ENCODE peak calls at places on chromosomes 11 and 22, in six cellular contexts. U is HCT116, L is prostate gland, T is transverse colon, G is spleen, P is sigmoid colon. M is an unnamed sample. For H3K9me3, the result is how much of the 10 kb centered on the place peaks cover.

GRCh38 chr11:109728056-109728455 is 306.1 kb downstream of the C11orf87 start:
- DNase-seq in U (peak), L (no peak), T (no peak), G (no peak), P (no peak), M (no peak)

GRCh38 chr11:65997286-65997685 is 4.7 kb downstream of the EIF1AD start:
- DNase-seq in U (no peak), L (no peak), T (no peak), G (no peak), P (no peak), M (no peak)

GRCh38 chr22:40036591-40037225 is 42.0 kb downstream of the FAM83F start:
- DNase-seq in U (peak), L (no peak), T (peak), G (peak), P (peak), M (no peak)

GRCh38 chr22:47000888-47001287 is 238.4 kb downstream of the TBC1D22A start:
- DNase-seq in U (no peak), L (no peak), T (no peak), G (no peak), P (no peak), M (no peak)

GRCh38 chr11:40542821-40543220 is 916.6 kb downstream of the LRRC4C start:
- DNase-seq in U (no peak), L (no peak), T (no peak), G (no peak), P (no peak), M (no peak)

GRCh38 chr22:44212936-44213335 is 32.2 kb downstream of the PARVG start:
- DNase-seq in U (no peak), L (no peak), T (no peak), G (no peak), P (no peak), M (no peak)

GRCh38 chr11:11400635-11401232 is 47.7 kb upstream of the CSNK2A3 start:
- DNase-seq in U (peak), L (no peak), T (no peak), G (no peak), P (no peak), M (no peak)

GRCh38 chr11:8070417-8071101 is 10.5 kb upstream of the TUB start:
- DNase-seq in U (peak), L (no peak), T (no peak), G (no peak), P (no peak), M (no peak)

GRCh38 chr11:65576867-65577755 is 1.3 kb downstream of the EHBP1L1 start:
- DNase-seq in U (no peak), L (no peak), T (peak), G (peak), P (peak), M (no peak)

GRCh38 chr11:394034-394857 is at the start of gene PKP3:
- DNase-seq in U (peak), L (peak), T (peak), G (no peak), P (no peak), M (no peak)

GRCh38 chr11:131671764-131672163 is 301.3 kb downstream of the NTM start:
- DNase-seq in U (no peak), L (no peak), T (no peak), G (no peak), P (peak), M (no peak)

GRCh38 chr11:75350743-75351540 is 519 bp downstream of the ARRB1 start:
- DNase-seq in U (no peak), L (peak), T (peak), G (peak), P (peak), M (no peak)

DNA sequence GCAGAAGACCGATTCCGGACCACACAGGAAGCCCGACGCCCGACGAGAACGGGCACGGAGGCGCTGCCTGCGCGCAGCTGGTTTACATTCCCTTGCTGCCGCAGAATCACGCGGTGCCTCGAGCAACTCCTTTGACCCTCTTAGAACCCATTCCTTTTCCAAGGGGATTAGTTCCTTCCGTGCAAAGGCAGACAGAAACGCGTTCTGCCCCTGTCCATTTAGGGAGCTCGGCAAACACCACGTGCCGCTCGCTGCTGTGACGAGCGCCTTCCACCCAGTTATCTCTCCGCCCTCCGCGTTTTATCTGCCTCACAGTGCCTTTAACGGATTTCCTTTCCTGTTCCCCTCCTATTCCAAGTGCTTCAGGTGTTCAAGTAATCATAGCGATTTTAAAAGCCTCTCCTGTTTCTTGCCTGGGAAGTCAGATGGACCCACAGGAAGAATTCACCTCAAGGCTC is 24.1 kb upstream of the MICAL3 start:
- DNase-seq in U (no peak), L (no peak), T (no peak), G (peak), P (peak), M (no peak)
- TF ChIP-seq POLR2AphosphoS5 in U (no peak), L (no peak), T (no peak), G (peak), P (no peak), M (no peak)

GRCh38 chr22:49392841-49393510 is 434.7 kb downstream of the BRD1 start:
- DNase-seq in U (no peak), L (no peak), T (no peak), G (no peak), P (peak), M (no peak)
- H3K9me3 ChIP-seq in U (under half), L (under half), T (under half), G (under half), P (under half), M (under half)

DNA sequence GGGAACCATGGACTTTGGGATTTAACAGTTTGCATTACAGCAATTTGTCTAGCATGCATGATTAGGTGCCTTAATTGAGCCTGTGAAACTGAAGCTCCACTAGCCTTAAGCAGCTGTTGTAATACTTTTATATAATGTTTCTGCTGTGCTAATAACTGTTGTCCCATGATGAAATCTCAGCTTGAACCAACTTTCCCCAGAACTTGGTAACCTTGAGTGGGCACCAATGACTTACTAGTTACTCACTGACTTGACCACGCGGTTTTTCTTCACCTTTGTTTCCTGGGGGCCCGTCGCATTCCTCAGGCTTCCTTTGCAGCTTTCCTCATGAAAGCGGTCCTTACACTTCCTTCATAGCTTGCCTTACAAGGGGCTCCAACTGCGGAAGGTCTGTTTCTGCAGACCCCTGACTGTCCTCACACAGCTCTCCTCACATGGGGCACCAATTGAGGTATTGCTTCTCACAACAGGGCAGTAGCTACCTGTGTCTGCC is 11.2 kb upstream of the GLYATL1 start:
- DNase-seq in U (no peak), L (no peak), T (no peak), G (no peak), P (no peak), M (no peak)
- H3K4me3 ChIP-seq in U (no peak), L (no peak), T (no peak), G (no peak), P (no peak), M (no peak)

GRCh38 chr11:122780296-122780949 is 57.9 kb upstream of the CRTAM start:
- DNase-seq in U (no peak), L (no peak), T (no peak), G (no peak), P (no peak), M (no peak)

GRCh38 chr11:122779047-122779629 is 59.2 kb upstream of the CRTAM start:
- DNase-seq in U (no peak), L (no peak), T (no peak), G (no peak), P (no peak), M (no peak)

GRCh38 chr11:122784325-122785155 is 53.8 kb upstream of the CRTAM start:
- DNase-seq in U (no peak), L (no peak), T (no peak), G (no peak), P (peak), M (no peak)

GRCh38 chr11:122782222-122782621 is 56.1 kb upstream of the CRTAM start:
- DNase-seq in U (no peak), L (no peak), T (no peak), G (no peak), P (no peak), M (no peak)

GRCh38 chr11:122781378-122782040 is 56.8 kb upstream of the CRTAM start:
- DNase-seq in U (peak), L (peak), T (peak), G (peak), P (peak), M (peak)
- TF ChIP-seq POLR2AphosphoS5 in U (no peak), L (peak), T (no peak), G (peak), P (no peak), M (no peak)

GRCh38 chr11:48305923-48306322 is at the start of gene OR4S1:
- DNase-seq in U (no peak), L (no peak), T (no peak), G (no peak), P (no peak), M (no peak)
- H3K9me3 ChIP-seq in U (under half), L (under half), T (under half), G (under half), P (under half), M (under half)

GRCh38 chr11:94706211-94706610 is 61.9 kb upstream of the AMOTL1 start:
- DNase-seq in U (no peak), L (peak), T (no peak), G (no peak), P (no peak), M (no peak)
- H3K4me3 ChIP-seq in U (no peak), L (peak), T (no peak), G (no peak), P (no peak), M (no peak)

GRCh38 chr22:31626427-31627150 is 35.4 kb downstream of the PISD start:
- DNase-seq in U (no peak), L (no peak), T (no peak), G (no peak), P (no peak), M (no peak)
- TF ChIP-seq POLR2AphosphoS5 in U (no peak), L (no peak), T (no peak), G (peak), P (no peak), M (no peak)

DNA sequence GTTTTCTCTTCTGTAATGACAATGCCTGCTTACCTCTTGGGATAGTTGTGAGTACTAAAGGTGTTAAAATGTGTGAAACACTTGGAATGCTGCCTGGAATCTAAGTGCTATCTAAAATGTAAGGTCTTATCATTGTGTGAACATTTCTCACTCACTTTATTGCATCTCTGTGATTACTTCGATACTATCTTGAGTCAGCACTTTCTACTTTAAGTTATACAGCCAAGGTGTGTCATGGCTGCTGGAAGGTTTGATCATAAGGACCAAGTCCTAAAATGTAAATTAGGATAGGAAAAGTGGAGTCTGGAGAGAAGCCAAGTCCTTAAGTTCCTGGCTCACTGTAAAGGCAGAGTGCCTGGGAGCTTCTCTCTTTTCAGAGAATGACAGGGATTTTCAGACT is 12.3 kb downstream of the GLYATL2 start:
- DNase-seq in U (no peak), L (no peak), T (peak), G (no peak), P (no peak), M (no peak)
- H3K9me3 ChIP-seq in U (under half), L (under half), T (under half), G (under half), P (under half), M (under half)

GRCh38 chr11:106457727-106458126 is 380.3 kb downstream of the AASDHPPT start:
- DNase-seq in U (no peak), L (no peak), T (no peak), G (no peak), P (no peak), M (no peak)
- H3K4me3 ChIP-seq in U (no peak), L (no peak), T (no peak), G (no peak), P (no peak), M (no peak)

DNA sequence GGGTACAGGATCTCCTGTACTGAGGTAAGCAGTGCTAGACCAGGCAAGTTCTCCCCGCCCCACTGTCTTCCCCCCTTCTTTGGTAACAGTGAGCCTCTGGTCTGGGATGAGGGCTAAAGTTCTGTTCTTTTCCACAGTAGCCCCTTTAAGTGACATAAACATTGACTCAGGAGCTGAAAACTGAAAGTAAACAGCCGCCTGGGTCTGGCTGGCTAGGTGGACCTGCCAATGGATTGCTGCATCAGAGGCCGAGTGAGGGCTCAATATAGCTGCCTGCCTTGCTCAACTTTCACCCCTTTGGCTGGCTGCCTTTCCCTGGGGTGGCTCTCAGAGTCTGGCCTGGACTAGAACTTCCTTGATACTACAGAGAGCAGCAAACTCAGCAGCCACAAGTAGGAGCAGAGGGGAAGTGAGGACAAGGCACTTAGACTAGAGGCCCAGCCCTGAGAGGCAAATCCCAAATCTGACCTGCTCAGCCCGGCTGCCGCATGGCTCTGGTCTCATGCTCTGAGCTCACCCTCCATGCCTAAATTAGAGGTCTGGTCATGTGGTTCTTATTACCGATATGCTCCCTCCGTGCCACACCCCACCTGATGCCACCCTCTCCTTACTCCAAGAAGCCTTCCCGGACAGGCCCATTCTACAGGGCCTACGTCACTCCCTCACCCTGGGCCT is 9.6 kb upstream of the UCP3 start:
- DNase-seq in U (no peak), L (peak), T (peak), G (no peak), P (peak), M (no peak)
- TF ChIP-seq POLR2AphosphoS5 in U (no peak), L (peak), T (peak), G (peak), P (peak), M (no peak)